ENCODE peak calls at places on chromosome 13, in four cellular contexts. P, V, M and F are unnamed samples.

GRCh38 chr13:32267836-32268439 is 47.2 kb downstream of the ZAR1L start:
- DNase-seq in P (no peak), M (no peak), V (no peak), F (no peak)

GRCh38 chr13:44274838-44275237 is 98.8 kb upstream of the SERP2 start:
- DNase-seq in V (no peak), M (no peak), P (peak; percentile 13), F (no peak)

GRCh38 chr13:98083507-98083906 is 59.4 kb upstream of the FARP1 start:
- DNase-seq in V (no peak), P (no peak), M (no peak), F (no peak)

GRCh38 chr13:20441879-20442278 is 83.8 kb downstream of the CRYL1 start:
- DNase-seq in M (no peak), V (no peak), P (no peak), F (no peak)

GRCh38 chr13:30453727-30454126 is 12.0 kb downstream of the HMGB1 start:
- DNase-seq in M (no peak), P (no peak), V (no peak), F (peak; percentile 39)

GRCh38 chr13:73133536-73133935 is 74.7 kb downstream of the KLF5 start:
- DNase-seq in M (no peak), P (no peak), V (no peak), F (peak; percentile 84)

GRCh38 chr13:20856650-20857049 is 45.9 kb downstream of the XPO4 start:
- DNase-seq in P (no peak), V (no peak), M (no peak), F (no peak)

GRCh38 chr13:66154981-66155380 is 1075.2 kb downstream of the PCDH9 start:
- DNase-seq in V (no peak), M (no peak), P (no peak), F (no peak)

GRCh38 chr13:42345367-42345766 is 73.4 kb downstream of the AKAP11 start:
- DNase-seq in P (no peak), V (no peak), M (no peak), F (no peak)

GRCh38 chr13:51222510-51223283 is 499 bp downstream of the FAM124A start:
- DNase-seq in M (no peak), P (no peak), V (no peak), F (peak; percentile 6)

GRCh38 chr13:110716235-110716505 is 2.7 kb downstream of the ING1 start:
- DNase-seq in P (no peak), V (no peak), M (peak; percentile 24), F (peak; percentile 13)

GRCh38 chr13:95644611-95645052 is at the start of gene DZIP1:
- DNase-seq in M (peak; percentile 75), V (no peak), P (peak; percentile 90), F (peak; percentile 52)

GRCh38 chr13:109160357-109160756 is 530.9 kb downstream of the MYO16 start:
- DNase-seq in P (no peak), M (no peak), V (no peak), F (no peak)
- TF ChIP-seq PBX3 in P (no peak), M (no peak), V (no peak), F (no peak)

GRCh38 chr13:91988331-91988730 is 589.9 kb downstream of the GPC5 start:
- DNase-seq in P (no peak), M (no peak), V (no peak), F (no peak)

GRCh38 chr13:91986771-91987515 is 588.5 kb downstream of the GPC5 start:
- DNase-seq in P (no peak), V (no peak), M (no peak), F (no peak)
- TF ChIP-seq PBX3 in P (no peak), V (no peak), M (no peak), F (no peak)

GRCh38 chr13:113943821-113944565 is 29.9 kb downstream of the C13orf46 start:
- DNase-seq in M (no peak), V (no peak), P (peak; percentile 27), F (no peak)
- TF ChIP-seq PBX3 in M (no peak), V (no peak), P (no peak), F (no peak)

DNA sequence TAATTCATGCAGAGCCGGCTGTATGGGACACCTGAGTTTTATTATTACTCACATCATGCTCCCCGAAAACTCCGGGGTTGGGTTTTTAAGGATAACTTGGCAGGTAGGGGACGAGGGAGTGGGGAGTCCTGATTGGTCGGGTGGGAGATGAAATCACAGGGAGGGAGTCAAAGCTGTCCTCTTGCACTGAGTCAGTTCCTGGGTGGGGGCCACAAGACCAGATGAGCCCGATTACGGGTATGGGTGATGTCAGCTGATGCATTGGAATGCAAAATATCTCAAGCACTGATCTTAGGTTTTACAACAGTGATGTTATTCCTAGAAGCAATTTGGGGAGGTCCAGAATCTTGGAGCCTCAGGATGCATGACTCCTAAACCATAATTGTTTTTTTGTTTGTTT is 18.6 kb upstream of the COG3 start:
- DNase-seq in V (no peak), P (no peak), M (no peak), F (no peak)
- TF ChIP-seq PBX3 in V (no peak), P (peak; percentile 11), M (no peak), F (no peak)

DNA sequence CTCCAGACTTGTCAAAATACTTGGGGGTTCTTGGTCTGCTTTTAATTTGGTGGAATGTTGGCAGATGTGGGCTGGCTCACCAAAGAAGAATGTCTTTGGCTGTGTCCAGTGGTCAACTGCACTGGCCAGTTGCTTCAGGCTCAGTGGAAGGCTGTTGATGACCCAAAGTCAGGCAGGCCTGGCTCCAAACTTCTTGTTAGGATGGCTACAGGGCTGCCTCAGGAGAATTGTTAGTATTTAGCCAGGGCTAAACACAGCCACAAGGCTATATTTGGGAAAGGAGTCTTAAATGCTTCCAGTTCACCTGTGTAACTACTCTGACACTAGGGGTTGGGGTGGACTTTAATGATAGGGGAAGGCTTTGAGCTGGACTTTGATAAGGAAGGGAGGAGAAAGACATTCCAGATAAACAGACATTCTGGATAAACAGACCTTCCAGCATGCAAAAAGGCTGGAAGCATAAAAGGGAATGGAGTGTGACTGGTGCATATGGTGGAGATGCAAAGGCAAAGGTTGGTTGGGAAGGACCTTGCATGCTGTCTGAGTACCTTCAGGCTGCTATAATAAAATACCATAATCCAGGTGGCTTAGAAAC is 116.8 kb downstream of the FOXO1 start:
- DNase-seq in M (peak; percentile 77), V (no peak), P (no peak), F (no peak)
- TF ChIP-seq PBX3 in M (no peak), V (no peak), P (no peak), F (no peak)

DNA sequence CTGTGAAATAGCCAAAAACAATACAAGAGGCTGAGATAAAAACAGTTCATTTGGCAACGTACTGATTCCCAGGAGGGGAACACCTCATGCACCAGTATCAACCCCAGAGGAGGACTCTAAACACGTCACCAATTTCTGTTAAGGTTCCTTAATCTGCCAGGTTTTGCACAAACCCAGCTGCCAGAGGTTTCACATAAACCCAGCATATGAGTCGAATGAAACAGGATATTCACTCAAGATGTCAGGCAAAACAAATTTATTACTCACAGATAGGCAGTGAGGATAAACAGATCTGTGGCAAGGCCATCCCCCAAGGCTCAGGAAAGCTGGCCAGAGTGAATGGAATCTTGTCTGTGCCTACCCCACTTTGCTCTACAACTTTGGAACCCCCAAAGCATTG is 210.9 kb downstream of the GPC5 start:
- DNase-seq in P (peak; percentile 34), M (no peak), V (no peak), F (no peak)
- TF ChIP-seq PBX3 in P (peak; percentile 67), M (no peak), V (no peak), F (no peak)

GRCh38 chr13:26019881-26020535 is 31.8 kb downstream of the SHISA2 start:
- DNase-seq in V (no peak), P (no peak), M (no peak), F (no peak)

GRCh38 chr13:26017932-26018690 is 33.7 kb downstream of the SHISA2 start:
- DNase-seq in M (no peak), P (no peak), V (no peak), F (no peak)

GRCh38 chr13:26019241-26019640 is 32.6 kb downstream of the SHISA2 start:
- DNase-seq in M (no peak), V (no peak), P (no peak), F (no peak)

GRCh38 chr13:26015276-26015934 is 36.4 kb downstream of the SHISA2 start:
- DNase-seq in V (no peak), M (no peak), P (no peak), F (no peak)

GRCh38 chr13:26017196-26017921 is 34.5 kb downstream of the SHISA2 start:
- DNase-seq in V (no peak), M (no peak), P (no peak), F (no peak)
- TF ChIP-seq PBX3 in V (no peak), M (no peak), P (no peak), F (no peak)